ENCODE peak calls at places on chromosomes 13 and 19, in eight cellular contexts. W is lower lobe of right lung, V is left lung, B is WERI-Rb-1, E is BE2C, P is heart left ventricle, R is suprapubic skin, J is cardiac muscle cell. I is an unnamed sample.

GRCh38 chr19:55618426-55618825 is 5.9 kb downstream of the ZNF784 start:
- DNase-seq in R (no peak), P (no peak), J (no peak), V (no peak), W (no peak), E (no peak), B (no peak), I (no peak)

GRCh38 chr13:26051231-26052135 is at the start of gene SHISA2:
- DNase-seq in P (peak; percentile 33), B (peak; percentile 87), J (peak; percentile 74), R (no peak), W (peak; percentile 60), V (peak; percentile 79), E (peak; percentile 33), I (peak; percentile 23)

GRCh38 chr19:55490478-55491436 is 2.5 kb downstream of the SSC5D start:
- DNase-seq in V (peak; percentile 76), B (no peak), W (no peak), E (peak; percentile 16), J (peak; percentile 42), R (no peak), P (peak; percentile 32), I (no peak)

GRCh38 chr13:112256716-112257497 is 119.2 kb upstream of the SPACA7 start:
- DNase-seq in R (no peak), B (no peak), E (no peak), V (peak; percentile 47), P (no peak), W (no peak), J (no peak), I (no peak)

GRCh38 chr19:33171916-33172359 is 22.2 kb upstream of the LRP3 start:
- DNase-seq in P (no peak), W (no peak), R (no peak), V (no peak), J (no peak), E (no peak), B (no peak), I (no peak)

GRCh38 chr19:4064073-4064550 is 2.6 kb downstream of the ZBTB7A start:
- DNase-seq in J (peak; percentile 44), W (peak; percentile 54), B (no peak), R (no peak), V (peak; percentile 87), E (no peak), P (no peak), I (peak; percentile 52)

GRCh38 chr19:14393303-14393702 is 12.1 kb downstream of the ADGRE5 start:
- DNase-seq in E (no peak), J (no peak), P (no peak), W (no peak), V (no peak), R (no peak), B (no peak), I (no peak)

GRCh38 chr19:28234637-28235036 is 978.3 kb downstream of the UQCRFS1 start:
- DNase-seq in E (no peak), R (no peak), V (no peak), J (peak; percentile 56), P (no peak), W (no peak), B (no peak), I (no peak)

GRCh38 chr19:4374451-4375163 is 25.7 kb downstream of the SH3GL1 start:
- DNase-seq in E (peak; percentile 61), V (peak; percentile 94), J (peak; percentile 84), P (peak; percentile 91), W (peak; percentile 74), R (peak; percentile 93), B (no peak), I (peak; percentile 46)

GRCh38 chr13:21580736-21581135 is 23.2 kb downstream of the MICU2 start:
- DNase-seq in B (no peak), V (no peak), R (no peak), P (no peak), J (no peak), W (no peak), E (no peak), I (no peak)
- H3K4me3 ChIP-seq in B (no peak overlapping the region), V (no peak overlapping the region), R (no peak overlapping the region), P (no peak overlapping the region), J (no peak overlapping the region), W (no peak overlapping the region), E (no peak overlapping the region), I (no peak overlapping the region)

GRCh38 chr19:18859676-18860301 is 28.0 kb downstream of the UPF1 start:
- DNase-seq in J (peak; percentile 39), W (peak; percentile 36), V (no peak), R (no peak), E (no peak), P (no peak), B (no peak), I (no peak)

GRCh38 chr19:18860302-18860700 is 28.5 kb downstream of the UPF1 start:
- DNase-seq in V (no peak), B (no peak), W (no peak), P (no peak), J (no peak), R (no peak), E (no peak), I (no peak)

GRCh38 chr19:18857223-18857622 is 25.5 kb downstream of the UPF1 start:
- DNase-seq in R (no peak), J (no peak), E (no peak), B (no peak), W (no peak), P (no peak), V (no peak), I (no peak)

GRCh38 chr19:18860725-18861124 is 29.0 kb downstream of the UPF1 start:
- DNase-seq in R (no peak), W (peak; percentile 38), V (no peak), B (no peak), E (no peak), J (no peak), P (no peak), I (peak; percentile 47)

GRCh38 chr19:18858906-18859646 is 27.3 kb downstream of the UPF1 start:
- DNase-seq in E (no peak), P (no peak), R (peak; percentile 47), W (no peak), J (no peak), B (no peak), V (no peak), I (no peak)
- H3K36me3 ChIP-seq in E (peaks cover 91% of the 10 kb centered on the region), P (peaks cover 100% of the 10 kb centered on the region), R (peaks cover 100% of the 10 kb centered on the region), W (peaks cover 100% of the 10 kb centered on the region), J (peaks cover 77% of the 10 kb centered on the region), B (peaks cover 99% of the 10 kb centered on the region), V (peaks cover 8% of the 10 kb centered on the region), I (peaks cover 22% of the 10 kb centered on the region)

GRCh38 chr19:44496711-44497110 is 3.6 kb downstream of the ZNF180 start:
- DNase-seq in P (no peak), E (no peak), B (no peak), J (no peak), V (no peak), R (no peak), W (no peak), I (no peak)
- H3K9me3 ChIP-seq in P (peaks cover 72% of the 10 kb centered on the region), E (peaks cover 6% of the 10 kb centered on the region), B (peaks cover 37% of the 10 kb centered on the region), J (no peaks in the 10 kb centered on the region), V (peaks cover 13% of the 10 kb centered on the region), R (peaks cover 64% of the 10 kb centered on the region), W (peaks cover 76% of the 10 kb centered on the region), I (peaks cover 75% of the 10 kb centered on the region)

GRCh38 chr13:99663185-99663825 is 162.0 kb downstream of the TM9SF2 start:
- DNase-seq in P (no peak), J (no peak), R (no peak), W (no peak), E (no peak), B (no peak), V (no peak), I (no peak)

GRCh38 chr13:99663908-99664307 is 162.6 kb downstream of the TM9SF2 start:
- DNase-seq in V (no peak), W (no peak), P (no peak), R (no peak), J (no peak), B (no peak), E (no peak), I (no peak)

GRCh38 chr13:99665716-99666115 is 164.4 kb downstream of the TM9SF2 start:
- DNase-seq in J (no peak), E (no peak), R (no peak), P (no peak), V (no peak), W (no peak), B (no peak), I (no peak)

GRCh38 chr13:99662678-99663077 is 161.4 kb downstream of the TM9SF2 start:
- DNase-seq in E (no peak), J (no peak), R (no peak), B (no peak), P (no peak), W (no peak), V (no peak), I (no peak)

GRCh38 chr13:99666146-99666805 is 165.0 kb downstream of the TM9SF2 start:
- DNase-seq in P (no peak), W (no peak), J (no peak), E (no peak), V (peak; percentile 14), B (no peak), R (no peak), I (no peak)
- H3K4me3 ChIP-seq in P (no peak overlapping the region), W (no peak overlapping the region), J (no peak overlapping the region), E (no peak overlapping the region), V (no peak overlapping the region), B (no peak overlapping the region), R (no peak overlapping the region), I (no peak overlapping the region)